ENCODE peak calls at places on chromosomes 12 and 14, in four cellular contexts. G, D, F and J are unnamed samples.

GRCh38 chr12:70364695-70365397 is 1.2 kb upstream of the KCNMB4 start:
- DNase-seq in G (peak), D (no peak), F (no peak), J (no peak)

GRCh38 chr12:45989277-45989856 is 1.0 kb downstream of the SCAF11 start:
- DNase-seq in G (no peak), D (peak), F (no peak), J (no peak)

GRCh38 chr12:49706351-49707126 is 666 bp downstream of the FMNL3 start:
- DNase-seq in G (no peak), D (peak), F (peak), J (no peak)

GRCh38 chr14:55043528-55043927 is 7.9 kb upstream of the MAPK1IP1L start:
- DNase-seq in G (no peak), D (no peak), F (no peak), J (no peak)

GRCh38 chr12:93880853-93881522 is 203.8 kb downstream of the CRADD start:
- DNase-seq in G (no peak), D (no peak), F (no peak), J (peak)

GRCh38 chr12:51341259-51342007 is 5.0 kb downstream of the CELA1 start:
- DNase-seq in G (peak), D (peak), F (peak), J (no peak)

GRCh38 chr12:124752437-124753229 is 111.0 kb downstream of the SCARB1 start:
- DNase-seq in G (no peak), D (no peak), F (no peak), J (no peak)

GRCh38 chr14:50892255-50892654 is 20.4 kb downstream of the ABHD12B start:
- DNase-seq in G (no peak), D (no peak), F (no peak), J (no peak)

GRCh38 chr14:35331605-35332516 is 39.7 kb downstream of the PSMA6 start:
- DNase-seq in G (no peak), D (peak), F (no peak), J (no peak)

GRCh38 chr14:54083549-54084239 is 127.1 kb upstream of the BMP4 start:
- DNase-seq in G (no peak), D (no peak), F (no peak), J (no peak)

GRCh38 chr14:95522556-95522955 is 6.1 kb upstream of the SYNE3 start:
- DNase-seq in G (no peak), D (no peak), F (no peak), J (no peak)

GRCh38 chr12:9869307-9870161 is at the start of gene CLEC2B:
- DNase-seq in G (peak), D (no peak), F (no peak), J (no peak)

GRCh38 chr14:41130274-41130673 is 476.4 kb upstream of the LRFN5 start:
- DNase-seq in G (no peak), D (no peak), F (no peak), J (no peak)

GRCh38 chr12:75101805-75102204 is 107.8 kb downstream of the KCNC2 start:
- DNase-seq in G (no peak), D (no peak), F (no peak), J (no peak)

GRCh38 chr14:49114161-49114893 is 471.9 kb downstream of the RPS29 start:
- DNase-seq in G (no peak), D (no peak), F (no peak), J (no peak)

GRCh38 chr12:124524231-124524925 is 43.0 kb downstream of the NCOR2 start:
- DNase-seq in G (no peak), D (no peak), F (no peak), J (no peak)

GRCh38 chr14:21734457-21735074 is 60.9 kb upstream of the OR4E1 start:
- DNase-seq in G (peak), D (no peak), F (no peak), J (no peak)

GRCh38 chr12:130138478-130138877 is 23.8 kb upstream of the FZD10 start:
- DNase-seq in G (no peak), D (no peak), F (no peak), J (no peak)

GRCh38 chr12:116697305-116698130 is 40.4 kb downstream of the SPRING1 start:
- DNase-seq in G (peak), D (peak), F (no peak), J (no peak)

GRCh38 chr12:52020539-52021336 is 14.0 kb downstream of the TAMALIN start:
- DNase-seq in G (peak), D (peak), F (no peak), J (no peak)

GRCh38 chr12:2049604-2050540 is 2.9 kb upstream of the CACNA1C start:
- DNase-seq in G (no peak), D (no peak), F (no peak), J (no peak)

GRCh38 chr12:56630180-56630632 is at the start of gene BAZ2A:
- DNase-seq in G (peak), D (peak), F (peak), J (peak)

GRCh38 chr12:89707623-89707991 is 1.0 kb downstream of the ATP2B1 start:
- DNase-seq in G (no peak), D (no peak), F (no peak), J (no peak)

GRCh38 chr14:51337520-51337919 is 97.5 kb downstream of the TMX1 start:
- DNase-seq in G (no peak), D (no peak), F (no peak), J (peak)

GRCh38 chr14:76894308-76894707 is 68.1 kb downstream of the LRRC74A start:
- DNase-seq in G (no peak), D (no peak), F (no peak), J (no peak)

GRCh38 chr12:131072446-131073230 is 118.9 kb downstream of the ADGRD1 start:
- DNase-seq in G (no peak), D (peak), F (peak), J (no peak)

GRCh38 chr14:71212683-71213107 is 305.4 kb downstream of the PCNX1 start:
- DNase-seq in G (no peak), D (no peak), F (no peak), J (no peak)

GRCh38 chr12:18799561-18799960 is 61.6 kb downstream of the CAPZA3 start:
- DNase-seq in G (no peak), D (no peak), F (no peak), J (no peak)

GRCh38 chr14:73477618-73478266 is 13.0 kb upstream of the RIOX1 start:
- DNase-seq in G (no peak), D (no peak), F (no peak), J (no peak)

DNA sequence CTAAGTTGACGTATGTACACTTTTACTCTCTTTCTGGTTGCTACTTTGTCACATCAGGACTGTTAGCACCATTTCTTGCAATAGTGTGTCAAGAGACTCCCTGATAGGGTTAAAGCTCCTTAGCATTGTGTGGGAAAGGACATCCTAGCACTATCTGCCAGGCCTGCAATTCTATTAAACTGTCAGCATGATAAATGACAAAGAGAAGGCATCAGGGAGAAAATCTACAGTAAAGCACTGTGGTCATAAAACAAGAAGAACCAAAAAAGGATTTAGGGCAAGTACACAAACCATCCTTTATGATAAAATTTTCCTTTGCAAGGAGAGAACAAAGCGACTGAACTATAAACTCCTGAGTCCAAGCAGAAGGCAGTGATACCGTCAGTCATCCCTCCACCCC is 31.3 kb upstream of the SLC35F4 start:
- DNase-seq in G (no peak), D (no peak), F (no peak), J (no peak)
- TF ChIP-seq EP300 in G (no peak), D (no peak), F (no peak), J (no peak)

DNA sequence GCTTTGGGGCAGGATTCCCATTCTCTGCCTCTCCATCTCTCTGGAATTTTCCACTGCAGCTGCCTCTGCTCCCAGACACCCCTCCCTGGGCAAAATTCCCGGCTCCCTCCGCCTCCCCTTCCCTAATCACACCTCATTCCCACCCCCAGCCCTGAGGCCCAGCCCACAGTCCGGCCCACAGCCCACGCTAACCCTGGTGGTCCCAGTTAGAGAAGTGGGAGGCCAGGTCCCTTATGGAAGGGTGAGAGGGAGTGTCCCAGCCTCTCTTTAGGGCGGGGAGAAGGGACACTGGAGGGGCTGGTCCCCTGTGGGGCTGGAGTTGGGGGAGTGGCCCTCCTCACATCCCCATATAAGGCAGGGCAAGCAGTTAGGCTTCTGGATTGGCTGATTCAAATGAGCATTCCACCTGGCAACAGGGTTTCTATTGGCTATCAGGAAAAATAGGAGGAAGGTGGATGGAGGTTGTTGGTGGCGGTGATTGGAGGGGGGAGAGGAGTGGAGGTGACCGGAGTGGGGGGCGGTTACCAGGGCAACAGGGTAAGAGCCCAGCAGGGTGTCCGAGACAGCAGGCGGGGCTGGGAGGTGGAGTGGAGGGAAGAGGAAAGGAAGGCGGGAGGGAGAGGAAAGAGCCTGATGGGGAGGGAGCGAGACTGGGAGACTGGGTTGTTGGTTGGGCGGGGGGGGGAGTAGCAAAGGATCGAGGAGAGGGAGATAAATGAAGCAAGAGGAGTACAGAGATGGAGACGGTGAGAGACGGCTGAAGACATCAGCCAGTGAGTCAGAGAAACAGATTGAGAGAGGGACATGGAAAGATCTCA is 1.9 kb upstream of the PTMS start:
- DNase-seq in G (peak), D (peak), F (peak), J (peak)
- TF ChIP-seq EP300 in G (no peak), D (no peak), F (no peak), J (no peak)

GRCh38 chr12:91851741-91852477 is 293.7 kb downstream of the BTG1 start:
- DNase-seq in G (no peak), D (no peak), F (no peak), J (no peak)

GRCh38 chr12:91853350-91854127 is 292.1 kb downstream of the BTG1 start:
- DNase-seq in G (no peak), D (no peak), F (no peak), J (no peak)

GRCh38 chr12:91852646-91853045 is 293.0 kb downstream of the BTG1 start:
- DNase-seq in G (no peak), D (no peak), F (no peak), J (no peak)

GRCh38 chr12:91858186-91858585 is 287.5 kb downstream of the BTG1 start:
- DNase-seq in G (no peak), D (no peak), F (no peak), J (no peak)

GRCh38 chr12:91854725-91855124 is 290.9 kb downstream of the BTG1 start:
- DNase-seq in G (no peak), D (no peak), F (no peak), J (no peak)
- TF ChIP-seq EP300 in G (no peak), D (no peak), F (peak), J (no peak)

GRCh38 chr14:99991306-99991705 is 73.9 kb upstream of the EVL start:
- DNase-seq in G (no peak), D (no peak), F (no peak), J (no peak)

GRCh38 chr14:99995700-99996356 is 69.4 kb upstream of the EVL start:
- DNase-seq in G (peak), D (peak), F (peak), J (no peak)

GRCh38 chr14:99986416-99986815 is 78.8 kb upstream of the EVL start:
- DNase-seq in G (no peak), D (no peak), F (no peak), J (no peak)

GRCh38 chr14:99989032-99989431 is 76.2 kb upstream of the EVL start:
- DNase-seq in G (no peak), D (no peak), F (no peak), J (no peak)

DNA sequence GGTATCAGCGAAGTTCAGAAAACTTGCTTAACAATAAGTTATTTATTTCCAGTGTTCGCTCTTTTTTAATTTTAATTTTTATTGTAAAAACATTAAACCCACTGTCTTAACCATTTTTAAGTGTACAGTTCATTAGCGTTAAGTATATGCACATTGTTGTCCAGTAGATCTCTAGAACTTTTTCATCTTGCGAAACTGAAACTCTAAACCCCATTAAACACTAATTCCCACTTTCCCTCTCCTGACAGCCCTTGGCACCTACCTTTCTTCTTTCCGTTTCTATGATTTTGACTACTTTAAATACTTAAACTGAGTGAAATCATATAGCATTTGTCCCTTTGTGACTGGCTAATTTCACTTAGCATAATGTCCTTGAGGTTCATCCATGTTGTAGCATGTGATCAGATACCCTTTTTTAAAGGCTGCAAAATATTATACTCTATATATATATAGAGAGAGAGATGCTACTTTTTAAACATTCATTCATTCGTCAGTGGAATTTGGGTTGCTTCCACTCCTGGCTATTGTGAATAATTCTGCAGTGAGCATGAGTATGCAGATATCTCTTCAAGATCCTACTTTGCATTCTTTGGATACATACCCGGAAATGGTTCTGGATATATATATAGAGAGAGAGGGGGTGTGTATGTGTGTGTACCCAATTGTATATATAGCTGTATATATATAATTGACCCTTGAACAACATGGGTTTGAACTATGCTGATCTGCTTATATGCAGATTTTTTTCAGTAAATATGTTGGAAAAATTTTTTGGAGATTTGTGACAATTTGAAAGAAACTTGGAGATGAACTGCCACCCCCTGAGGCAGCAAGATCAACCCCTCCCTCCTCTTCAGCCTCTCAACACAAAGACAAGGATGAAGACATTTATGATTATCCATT is 74.7 kb upstream of the EVL start:
- DNase-seq in G (no peak), D (no peak), F (no peak), J (no peak)
- TF ChIP-seq EP300 in G (no peak), D (no peak), F (no peak), J (no peak)

DNA sequence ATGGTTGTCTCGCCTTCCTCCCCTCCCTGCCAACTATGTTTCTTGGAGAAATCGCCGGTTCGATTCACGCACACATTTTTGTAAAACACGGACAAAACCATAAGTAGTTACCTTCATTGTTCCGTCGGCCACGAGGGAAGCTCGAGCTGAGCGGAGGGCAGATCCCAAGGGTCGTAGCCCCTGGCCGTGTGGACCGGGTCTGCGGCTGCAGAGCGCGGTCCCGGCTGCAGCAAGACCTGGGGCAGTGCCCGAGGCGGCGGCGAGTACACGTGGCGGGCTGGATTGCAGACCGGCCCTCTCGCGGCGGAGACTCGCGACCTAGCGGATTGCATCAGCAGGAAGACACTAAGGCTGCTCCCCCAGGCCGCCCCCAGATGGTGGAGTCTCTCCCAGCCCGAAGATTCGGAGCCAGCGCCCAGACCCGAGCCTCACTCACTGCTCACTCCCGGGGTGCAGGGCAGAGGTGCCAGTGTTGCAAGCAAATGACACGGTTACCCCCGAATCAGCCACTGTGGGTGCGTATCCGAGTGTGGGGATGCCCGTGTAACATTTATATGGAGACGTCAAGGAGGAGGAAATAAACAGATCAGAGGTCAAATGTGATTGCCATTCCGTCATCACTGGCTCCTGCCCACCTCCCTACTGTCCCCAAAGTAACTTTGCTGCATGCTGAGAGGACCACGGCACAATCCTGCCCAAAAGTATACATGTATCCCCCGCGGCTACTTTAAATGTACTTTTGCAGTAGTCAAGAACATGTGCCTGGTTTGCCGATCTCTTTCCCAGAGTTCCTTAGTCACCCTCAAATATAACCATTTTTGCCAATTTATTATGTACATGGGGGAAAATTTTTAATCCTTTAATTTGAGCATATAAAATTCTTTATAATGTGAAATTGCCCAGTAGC is at the start of gene BCAT1:
- DNase-seq in G (peak), D (peak), F (peak), J (no peak)
- TF ChIP-seq EP300 in G (no peak), D (no peak), F (no peak), J (no peak)